ENCODE peak calls at places on chromosomes 6 and 20, in nine cellular contexts. B is NB4, K is RWPE2, A is cardiac fibroblast, U is thoracic aorta, F is astrocyte of the spinal cord, Y is GM23248, W is foreskin fibroblast, J is HFF-Myc. T is an unnamed sample.

GRCh38 chr6:11682525-11682924 is 96.1 kb downstream of the ADTRP start:
- DNase-seq in U (no peak), K (no peak), W (peak), A (peak), F (no peak), Y (peak), J (no peak), B (no peak), T (no peak)

GRCh38 chr20:58753267-58753928 is 60.8 kb downstream of the NPEPL1 start:
- DNase-seq in A (no peak), Y (no peak), B (no peak), W (no peak), K (no peak), F (no peak), U (no peak), J (no peak), T (no peak)

GRCh38 chr20:34112600-34113061 is 588 bp upstream of the EIF2S2 start:
- DNase-seq in A (peak), F (no peak), J (no peak), Y (peak), U (no peak), W (peak), B (peak), K (no peak), T (no peak)

GRCh38 chr6:125220712-125221111 is 67.1 kb downstream of the TPD52L1 start:
- DNase-seq in A (no peak), Y (peak), J (no peak), W (peak), B (no peak), F (no peak), K (no peak), U (no peak), T (peak)

GRCh38 chr6:17432356-17432755 is 39.0 kb downstream of the CAP2 start:
- DNase-seq in A (peak), B (no peak), Y (peak), U (no peak), J (no peak), K (no peak), W (peak), F (no peak), T (no peak)

GRCh38 chr6:44068607-44069296 is 58.5 kb downstream of the MRPL14 start:
- DNase-seq in J (no peak), B (no peak), A (no peak), Y (no peak), K (no peak), W (no peak), U (no peak), F (peak), T (no peak)

GRCh38 chr6:30322527-30323501 is 3.9 kb upstream of the TRIM39 start:
- DNase-seq in F (peak), B (peak), W (peak), U (no peak), J (no peak), Y (peak), K (no peak), A (peak), T (no peak)

GRCh38 chr6:111683749-111684267 is 78.1 kb upstream of the TRAF3IP2 start:
- DNase-seq in K (no peak), J (no peak), U (no peak), A (peak), W (peak), B (no peak), Y (peak), F (peak), T (no peak)

GRCh38 chr6:101454106-101454676 is 60.7 kb downstream of the GRIK2 start:
- DNase-seq in U (no peak), B (no peak), K (no peak), Y (no peak), J (no peak), A (no peak), F (no peak), W (no peak), T (no peak)

GRCh38 chr6:100100776-100101175 is 106.8 kb upstream of the MCHR2 start:
- DNase-seq in J (no peak), B (no peak), U (no peak), W (no peak), Y (no peak), A (no peak), K (no peak), F (no peak), T (no peak)

GRCh38 chr20:62900052-62900691 is 26.1 kb downstream of the DIDO1 start:
- DNase-seq in Y (peak), U (no peak), F (peak), J (no peak), W (peak), B (peak), K (peak), A (peak), T (peak)

GRCh38 chr6:83153958-83154357 is 39.1 kb downstream of the PGM3 start:
- DNase-seq in Y (peak), A (peak), J (no peak), U (no peak), K (no peak), W (peak), B (no peak), F (no peak), T (peak)

GRCh38 chr6:2110504-2110903 is 134.9 kb downstream of the GMDS start:
- DNase-seq in J (no peak), A (peak), B (no peak), W (no peak), F (peak), Y (no peak), K (no peak), U (peak), T (no peak)
- H3K4me3 ChIP-seq in J (no peak), A (no peak), B (no peak), W (no peak), F (no peak), Y (no peak), K (no peak), U (peak), T (no peak)

GRCh38 chr6:28811873-28812272 is 111.9 kb downstream of the TRIM27 start:
- DNase-seq in K (no peak), A (peak), B (peak), W (peak), Y (no peak), U (no peak), J (no peak), F (no peak), T (no peak)

GRCh38 chr6:28812778-28813569 is 110.8 kb downstream of the TRIM27 start:
- DNase-seq in J (no peak), F (no peak), Y (no peak), W (no peak), K (no peak), U (no peak), B (no peak), A (no peak), T (no peak)

GRCh38 chr6:28809947-28810654 is 113.7 kb downstream of the TRIM27 start:
- DNase-seq in B (peak), F (no peak), W (peak), K (no peak), Y (peak), A (no peak), U (no peak), J (no peak), T (no peak)

GRCh38 chr6:28808383-28808782 is 115.4 kb downstream of the TRIM27 start:
- DNase-seq in A (no peak), Y (no peak), B (no peak), F (no peak), J (no peak), K (no peak), U (no peak), W (no peak), T (no peak)

DNA sequence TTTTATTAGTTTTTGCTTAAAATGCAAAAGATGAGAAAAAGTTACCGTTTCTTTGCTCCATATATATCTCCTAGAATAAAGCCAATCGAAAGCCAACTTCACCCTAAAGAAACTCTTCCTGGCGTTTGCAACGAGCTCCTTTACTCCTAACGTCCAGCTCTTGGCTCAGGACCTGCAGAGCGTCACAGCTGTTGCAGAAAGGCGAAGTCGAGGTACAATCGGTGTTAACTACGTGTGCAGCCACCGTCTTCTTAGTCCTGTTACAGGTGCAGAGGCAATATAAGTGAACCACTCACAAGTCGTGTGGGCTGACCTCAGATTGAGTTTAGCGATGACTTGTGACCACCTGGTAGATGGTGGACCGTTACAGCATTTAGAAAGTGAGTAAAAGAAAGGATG is 113.1 kb downstream of the TRIM27 start:
- DNase-seq in K (no peak), B (no peak), Y (no peak), J (no peak), A (no peak), F (no peak), U (no peak), W (no peak), T (no peak)
- H3K4me3 ChIP-seq in K (peak), B (peak), Y (peak), J (peak), A (no peak), F (peak), U (no peak), W (peak), T (no peak)

GRCh38 chr6:160788806-160789205 is 86.8 kb downstream of the PLG start:
- DNase-seq in B (no peak), F (no peak), A (no peak), W (no peak), Y (no peak), K (no peak), J (no peak), U (no peak), T (no peak)

GRCh38 chr6:160791981-160792418 is 90.0 kb downstream of the PLG start:
- DNase-seq in A (no peak), F (no peak), B (no peak), W (no peak), J (no peak), U (no peak), K (no peak), Y (peak), T (no peak)

GRCh38 chr6:160789263-160790027 is 87.4 kb downstream of the PLG start:
- DNase-seq in J (no peak), F (no peak), A (no peak), Y (no peak), W (no peak), U (no peak), B (no peak), K (no peak), T (no peak)

GRCh38 chr6:160791459-160791858 is 89.4 kb downstream of the PLG start:
- DNase-seq in W (no peak), B (no peak), K (no peak), A (no peak), F (no peak), U (no peak), Y (no peak), J (no peak), T (no peak)

GRCh38 chr6:160790028-160790792 is 88.2 kb downstream of the PLG start:
- DNase-seq in U (no peak), W (peak), A (no peak), F (no peak), B (no peak), K (no peak), J (no peak), Y (peak), T (no peak)
- H3K4me3 ChIP-seq in U (peak), W (no peak), A (no peak), F (no peak), B (no peak), K (no peak), J (no peak), Y (no peak), T (no peak)

GRCh38 chr6:1381397-1382330 is 7.7 kb upstream of the FOXF2 start:
- DNase-seq in B (peak), K (no peak), J (no peak), W (peak), Y (peak), U (no peak), F (no peak), A (no peak), T (peak)
- H3K4me3 ChIP-seq in B (no peak), K (peak), J (peak), W (peak), Y (peak), U (peak), F (no peak), A (no peak), T (peak)

GRCh38 chr6:139972116-139972515 is 597.7 kb upstream of the CITED2 start:
- DNase-seq in B (no peak), A (no peak), F (no peak), W (no peak), K (no peak), J (no peak), Y (no peak), U (no peak), T (no peak)

GRCh38 chr6:139977887-139978332 is 603.5 kb upstream of the CITED2 start:
- DNase-seq in J (no peak), A (peak), W (peak), U (no peak), B (no peak), F (peak), K (no peak), Y (peak), T (peak)

GRCh38 chr6:139970591-139970991 is 596.1 kb upstream of the CITED2 start:
- DNase-seq in U (no peak), K (no peak), B (no peak), J (no peak), A (peak), F (peak), Y (peak), W (peak), T (no peak)

GRCh38 chr6:139979021-139979721 is 604.7 kb upstream of the CITED2 start:
- DNase-seq in W (no peak), Y (no peak), K (no peak), F (no peak), U (no peak), B (no peak), J (no peak), A (no peak), T (no peak)

GRCh38 chr6:139973602-139974373 is 599.3 kb upstream of the CITED2 start:
- DNase-seq in K (no peak), F (peak), B (peak), A (peak), J (no peak), U (no peak), Y (peak), W (peak), T (no peak)
- H3K4me3 ChIP-seq in K (no peak), F (no peak), B (no peak), A (no peak), J (no peak), U (peak), Y (no peak), W (no peak), T (no peak)

GRCh38 chr6:38404900-38405556 is 234.7 kb downstream of the BTBD9 start:
- DNase-seq in W (peak), F (peak), A (peak), B (no peak), K (peak), U (no peak), Y (peak), J (no peak), T (peak)
- H3K4me3 ChIP-seq in W (no peak), F (no peak), A (no peak), B (no peak), K (no peak), U (no peak), Y (no peak), J (no peak), T (no peak)

T was measured in hepatocyte.